ENCODE peak calls at places on chromosomes 6 and 20, in ten cellular contexts. S, I, P, G, T, B, J, Z, E and X are unnamed samples.

GRCh38 chr20:33901132-33901523 is 90.0 kb downstream of the CHMP4B start:
- DNase-seq in J (no peak), Z (no peak), E (no peak), T (no peak), I (no peak), B (no peak), G (no peak), S (no peak), P (no peak), X (no peak)

GRCh38 chr20:45842169-45842812 is 8.7 kb downstream of the SNX21 start:
- DNase-seq in I (no peak), B (no peak), J (no peak), P (no peak), T (no peak), Z (no peak), E (no peak), G (no peak), S (no peak), X (peak)

GRCh38 chr6:36719126-36719525 is 21.5 kb downstream of the RAB44 start:
- DNase-seq in B (no peak), P (no peak), I (no peak), G (no peak), E (peak), S (no peak), T (no peak), Z (no peak), J (no peak), X (no peak)

GRCh38 chr6:118650500-118651281 is 700 bp downstream of the CEP85L start:
- DNase-seq in S (peak), J (peak), P (peak), I (no peak), G (no peak), T (no peak), B (peak), E (peak), Z (peak), X (peak)

GRCh38 chr20:21705466-21706344 is at the start of gene PAX1:
- DNase-seq in S (no peak), E (no peak), J (peak), Z (no peak), I (no peak), B (no peak), T (no peak), G (no peak), P (no peak), X (no peak)

GRCh38 chr6:56958481-56958880 is 3.6 kb downstream of the BEND6 start:
- DNase-seq in P (no peak), G (no peak), T (no peak), S (no peak), Z (no peak), E (no peak), B (peak), J (no peak), I (no peak), X (no peak)

GRCh38 chr6:39279539-39279938 is 34.7 kb downstream of the KCNK17 start:
- DNase-seq in G (no peak), J (no peak), T (no peak), P (no peak), Z (no peak), B (no peak), S (no peak), E (no peak), I (no peak), X (no peak)

GRCh38 chr6:135475292-135475886 is 22.2 kb downstream of the AHI1 start:
- DNase-seq in E (no peak), G (no peak), J (no peak), P (no peak), Z (no peak), B (peak), I (no peak), S (no peak), T (no peak), X (no peak)

GRCh38 chr20:59988141-59988540 is 29.9 kb downstream of the CDH26 start:
- DNase-seq in P (peak), B (peak), S (no peak), E (no peak), I (no peak), G (no peak), Z (no peak), T (no peak), J (peak), X (no peak)

GRCh38 chr6:145529582-145529981 is 205.7 kb downstream of the EPM2A start:
- DNase-seq in I (no peak), J (no peak), E (no peak), S (no peak), Z (no peak), B (no peak), G (no peak), P (no peak), T (peak), X (no peak)

GRCh38 chr20:60249436-60249835 is 291.2 kb downstream of the CDH26 start:
- DNase-seq in J (no peak), E (peak), G (no peak), P (peak), T (no peak), Z (no peak), B (peak), S (no peak), I (peak), X (no peak)

GRCh38 chr6:37942606-37943376 is 123.3 kb downstream of the ZFAND3 start:
- DNase-seq in S (no peak), G (no peak), E (no peak), B (no peak), P (no peak), J (no peak), Z (no peak), I (no peak), T (no peak), X (no peak)

GRCh38 chr6:158358450-158359077 is 46.3 kb downstream of the TULP4 start:
- DNase-seq in G (no peak), T (no peak), P (no peak), E (no peak), Z (no peak), J (no peak), S (no peak), I (no peak), B (peak), X (no peak)

GRCh38 chr6:164166996-164167395 is 752.5 kb downstream of the QKI start:
- DNase-seq in P (no peak), I (no peak), J (no peak), S (no peak), E (no peak), T (no peak), G (no peak), Z (no peak), B (no peak), X (no peak)

GRCh38 chr6:3454206-3455016 is 2.4 kb downstream of the SLC22A23 start:
- DNase-seq in B (no peak), S (no peak), I (no peak), E (no peak), J (no peak), T (no peak), G (no peak), Z (no peak), P (no peak), X (no peak)

GRCh38 chr6:107153061-107153460 is 37.7 kb upstream of the BEND3 start:
- DNase-seq in E (no peak), T (peak), I (no peak), G (no peak), B (no peak), Z (no peak), S (no peak), J (no peak), P (no peak), X (no peak)

GRCh38 chr6:35522660-35523658 is 10.3 kb upstream of the TULP1 start:
- DNase-seq in Z (peak), S (peak), E (peak), P (peak), I (peak), T (peak), J (peak), B (peak), G (peak), X (peak)